ENCODE peak calls at places on chromosomes 11 and 22, in five cellular contexts. K is heart right ventricle; G is transverse colon; T is CD4-positive, alpha-beta T cell; W is IMR-90. U is an unnamed sample.

GRCh38 chr11:15883349-15883961 is 472.9 kb downstream of the SOX6 start:
- DNase-seq in K (peak; percentile 23), G (no peak), T (no peak), W (peak; percentile 11), U (no peak)

GRCh38 chr22:29979645-29980303 is 96.8 kb downstream of the MTMR3 start:
- DNase-seq in K (no peak), G (no peak), T (no peak), W (no peak), U (no peak)

GRCh38 chr11:117871784-117872183 is 4.7 kb downstream of the FXYD6 start:
- DNase-seq in K (no peak), G (no peak), T (no peak), W (no peak), U (no peak)

GRCh38 chr11:120055646-120056045 is 82.3 kb downstream of the TRIM29 start:
- DNase-seq in K (no peak), G (no peak), T (no peak), W (no peak), U (no peak)

GRCh38 chr11:134119094-134119493 is 50.2 kb downstream of the JAM3 start:
- DNase-seq in K (no peak), G (no peak), T (no peak), W (peak; percentile 86), U (no peak)

GRCh38 chr11:11620966-11621880 is 582 bp downstream of the GALNT18 start:
- DNase-seq in K (peak; percentile 33), G (peak; percentile 31), T (no peak), W (peak; percentile 44), U (peak; percentile 31)

GRCh38 chr22:30546616-30547015 is at the start of gene SEC14L6:
- DNase-seq in K (no peak), G (no peak), T (no peak), W (no peak), U (no peak)

GRCh38 chr11:75583710-75584658 is 21.9 kb downstream of the SERPINH1 start:
- DNase-seq in K (peak; percentile 78), G (peak; percentile 45), T (no peak), W (peak; percentile 61), U (no peak)

GRCh38 chr22:37473437-37473946 is 12.7 kb downstream of the MFNG start:
- DNase-seq in K (no peak), G (no peak), T (no peak), W (no peak), U (no peak)

GRCh38 chr11:103055174-103055890 is 36.6 kb downstream of the DCUN1D5 start:
- DNase-seq in K (no peak), G (no peak), T (no peak), W (peak; percentile 65), U (peak; percentile 71)

GRCh38 chr11:123103326-123103980 is 41.5 kb upstream of the HSPA8 start:
- DNase-seq in K (peak; percentile 85), G (peak; percentile 30), T (peak; percentile 12), W (peak; percentile 75), U (peak; percentile 87)

GRCh38 chr22:37427711-37428635 is 694 bp upstream of the ELFN2 start:
- DNase-seq in K (no peak), G (no peak), T (no peak), W (no peak), U (no peak)

GRCh38 chr11:23644443-23644842 is 784.2 kb upstream of the CCDC179 start:
- DNase-seq in K (no peak), G (no peak), T (no peak), W (no peak), U (no peak)

GRCh38 chr11:10324474-10324873 is 19.6 kb downstream of the ADM start:
- DNase-seq in K (no peak), G (no peak), T (no peak), W (peak; percentile 54), U (no peak)

GRCh38 chr11:75337195-75337654 is 14.2 kb downstream of the ARRB1 start:
- DNase-seq in K (no peak), G (no peak), T (no peak), W (peak; percentile 60), U (peak; percentile 60)

GRCh38 chr11:22878039-22878438 is 17.8 kb upstream of the CCDC179 start:
- DNase-seq in K (no peak), G (peak; percentile 8), T (no peak), W (no peak), U (no peak)

GRCh38 chr11:639324-639977 is 2.4 kb downstream of the DRD4 start:
- DNase-seq in K (no peak), G (no peak), T (no peak), W (no peak), U (no peak)

GRCh38 chr22:49554741-49555140 is 272.9 kb downstream of the BRD1 start:
- DNase-seq in K (no peak), G (peak; percentile 1), T (no peak), W (no peak), U (no peak)

GRCh38 chr11:19116315-19116970 is 525 bp upstream of the ZDHHC13 start:
- DNase-seq in K (no peak), G (no peak), T (peak; percentile 2), W (no peak), U (no peak)

GRCh38 chr11:19656140-19656541 is 56.5 kb upstream of the NAV2 start:
- DNase-seq in K (no peak), G (no peak), T (no peak), W (no peak), U (no peak)

GRCh38 chr22:45318168-45318557 is 8.4 kb downstream of the FAM118A start:
- DNase-seq in K (peak; percentile 89), G (peak; percentile 84), T (peak; percentile 83), W (peak; percentile 97), U (no peak)

GRCh38 chr11:9573775-9574555 is 495 bp downstream of the WEE1 start:
- DNase-seq in K (peak; percentile 23), G (peak; percentile 32), T (no peak), W (no peak), U (no peak)

GRCh38 chr11:35274909-35275807 is 136.2 kb downstream of the CD44 start:
- DNase-seq in K (peak; percentile 35), G (peak; percentile 57), T (no peak), W (no peak), U (peak; percentile 84)

GRCh38 chr11:26537341-26537740 is 34.7 kb downstream of the MUC15 start:
- DNase-seq in K (no peak), G (no peak), T (no peak), W (no peak), U (no peak)

GRCh38 chr11:6209801-6210200 is 4.4 kb downstream of the C11orf42 start:
- DNase-seq in K (no peak), G (no peak), T (no peak), W (no peak), U (no peak)

GRCh38 chr11:115420524-115420923 is 83.7 kb downstream of the CADM1 start:
- DNase-seq in K (no peak), G (no peak), T (no peak), W (no peak), U (no peak)

GRCh38 chr22:31742115-31742514 is 7.8 kb downstream of the PRR14L start:
- DNase-seq in K (no peak), G (no peak), T (no peak), W (no peak), U (no peak)
- H3K27ac ChIP-seq in K (no peak overlapping the region), G (no peak overlapping the region), T (no peak overlapping the region), W (no peak overlapping the region), U (no peak overlapping the region)

DNA sequence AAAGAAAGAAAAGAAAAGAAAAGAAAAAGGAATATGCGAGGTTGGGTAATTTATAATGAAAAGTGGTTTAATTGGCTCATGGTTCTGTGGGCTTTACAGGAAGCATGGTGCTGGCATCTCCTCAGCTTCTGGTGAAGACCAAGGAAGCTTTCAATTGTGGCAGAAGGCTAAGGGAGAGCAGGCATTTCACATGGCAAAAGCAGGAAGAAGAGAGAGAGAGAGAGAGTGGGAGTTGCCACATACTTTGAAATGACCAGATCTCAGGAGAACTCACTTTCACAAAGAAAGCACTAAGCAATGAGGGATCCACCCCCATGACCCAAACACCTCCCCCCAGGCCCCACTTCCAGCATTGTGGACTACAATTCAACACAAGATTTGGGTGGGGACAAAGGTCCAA is 38.7 kb downstream of the LINC01488 start:
- DNase-seq in K (no peak), G (no peak), T (no peak), W (peak; percentile 21), U (no peak)
- H3K27ac ChIP-seq in K (no peak overlapping the region), G (no peak overlapping the region), T (no peak overlapping the region), W (no peak overlapping the region), U (no peak overlapping the region)

GRCh38 chr11:76801736-76802135 is 18.6 kb downstream of the TSKU start:
- DNase-seq in K (no peak), G (no peak), T (no peak), W (peak; percentile 59), U (peak; percentile 19)

GRCh38 chr11:76799061-76799804 is 16.1 kb downstream of the TSKU start:
- DNase-seq in K (peak; percentile 86), G (peak; percentile 88), T (peak; percentile 58), W (peak; percentile 57), U (peak; percentile 81)

GRCh38 chr11:76801205-76801604 is 18.0 kb downstream of the TSKU start:
- DNase-seq in K (no peak), G (no peak), T (no peak), W (no peak), U (no peak)

GRCh38 chr11:76802151-76802550 is 19.0 kb downstream of the TSKU start:
- DNase-seq in K (no peak), G (no peak), T (no peak), W (no peak), U (no peak)

DNA sequence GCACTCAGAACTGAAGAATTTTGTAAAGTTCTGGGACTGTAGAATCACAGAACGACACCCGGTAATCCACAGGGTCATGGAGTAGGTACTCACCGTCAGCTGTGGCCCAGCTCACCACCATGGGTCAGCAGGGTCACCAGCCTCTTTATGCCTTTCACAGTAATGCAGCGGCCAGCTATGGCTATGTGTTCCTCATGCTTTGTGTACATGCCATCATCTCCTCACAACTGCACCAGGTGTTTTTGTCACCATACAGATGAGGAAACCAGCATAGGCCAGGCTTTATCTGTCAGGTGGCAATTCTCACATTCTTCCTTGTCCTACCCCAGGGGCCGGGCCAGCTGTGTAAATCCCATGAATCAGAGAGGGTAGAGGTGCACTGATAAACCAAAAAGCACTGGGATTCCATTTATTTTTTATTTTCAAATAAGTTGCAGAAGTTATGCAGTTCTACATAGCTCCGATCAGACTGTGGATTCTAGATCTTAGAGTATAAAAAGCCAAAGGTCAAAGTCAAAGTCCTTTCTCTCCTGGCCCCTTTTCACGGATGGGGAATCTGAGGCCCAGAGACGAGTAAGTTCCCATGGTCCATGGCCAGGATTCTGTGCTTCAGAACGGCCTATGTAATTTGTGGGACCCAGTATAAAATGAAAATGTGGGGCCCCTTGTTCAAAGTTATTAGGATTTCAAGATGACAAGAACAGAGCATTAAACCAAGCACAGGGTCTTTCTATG is 17.5 kb downstream of the TSKU start:
- DNase-seq in K (no peak), G (no peak), T (no peak), W (no peak), U (no peak)
- H3K27ac ChIP-seq in K (no peak overlapping the region), G (no peak overlapping the region), T (no peak overlapping the region), W (no peak overlapping the region), U (no peak overlapping the region)

DNA sequence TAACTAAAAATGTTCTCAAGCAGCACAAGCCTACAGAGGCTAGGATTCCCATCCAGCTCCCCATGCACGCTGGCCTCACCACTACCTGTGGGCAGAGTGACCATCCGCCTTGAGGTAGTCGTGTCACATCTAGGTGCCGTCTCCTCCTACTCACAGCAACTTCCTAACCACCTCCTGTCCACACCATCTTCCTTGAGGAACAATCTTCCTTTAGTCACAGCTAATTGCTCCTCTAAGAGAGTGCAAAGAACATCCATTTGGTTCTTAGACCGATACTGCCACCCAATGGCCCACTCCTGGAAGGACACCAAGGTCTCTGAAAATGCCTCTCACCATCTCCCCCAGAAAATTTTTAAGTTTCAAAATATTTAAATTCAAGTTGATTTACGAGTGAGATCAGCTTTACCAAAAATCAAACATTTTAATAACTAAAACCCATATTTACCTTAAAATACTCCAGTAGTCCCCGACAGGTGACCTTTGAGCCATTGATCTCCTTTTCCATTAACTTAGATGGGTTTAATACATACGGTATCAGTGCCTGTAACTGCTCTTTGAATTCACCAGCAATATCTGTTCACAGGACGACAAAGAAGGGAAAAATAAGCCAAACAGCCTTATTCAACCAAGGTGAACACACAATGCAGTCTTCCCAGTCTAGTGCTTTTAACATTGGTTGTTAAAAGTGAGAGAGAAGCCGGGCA is 21.7 kb upstream of the PLAAT3 start:
- DNase-seq in K (peak; percentile 49), G (peak; percentile 64), T (peak; percentile 63), W (peak; percentile 63), U (peak; percentile 83)
- H3K27ac ChIP-seq in K (no peak overlapping the region), G (no peak overlapping the region), T (no peak overlapping the region), W (no peak overlapping the region), U (no peak overlapping the region)